ENCODE peak calls at places on chromosome 5, in four cellular contexts. K is HFFc6, H is heart right ventricle, R is GM06990. N is an unnamed sample.
A peak's percentile ranks its signal among the peaks of the same experiment; 100 is the strongest.

GRCh38 chr5:32778403-32778802 is 67.3 kb downstream of the NPR3 start:
- DNase-seq in H (no peak), R (no peak), K (no peak), N (no peak)

GRCh38 chr5:180555168-180555921 is 36.0 kb downstream of the SCGB3A1 start:
- DNase-seq in H (no peak), R (no peak), K (peak; percentile 59), N (no peak)

GRCh38 chr5:156354571-156354970 is 27.6 kb downstream of the SGCD start:
- DNase-seq in K (no peak), R (no peak), H (no peak), N (no peak)

GRCh38 chr5:54821445-54822330 is 163.7 kb downstream of the ESM1 start:
- DNase-seq in R (no peak), H (no peak), K (no peak), N (no peak)

GRCh38 chr5:105167092-105167491 is 1604.5 kb upstream of the NUDT12 start:
- DNase-seq in K (no peak), R (no peak), H (no peak), N (no peak)

GRCh38 chr5:81971086-81971693 is 633 bp upstream of the ATG10 start:
- DNase-seq in R (peak; percentile 29), H (no peak), K (peak; percentile 1), N (no peak)

GRCh38 chr5:13809921-13810320 is 134.6 kb downstream of the DNAH5 start:
- DNase-seq in R (no peak), H (no peak), K (no peak), N (no peak)

GRCh38 chr5:118405650-118406061 is 582.7 kb downstream of the DTWD2 start:
- DNase-seq in K (no peak), R (no peak), H (peak; percentile 6), N (no peak)

GRCh38 chr5:113112435-113112834 is 135.8 kb downstream of the DCP2 start:
- DNase-seq in H (no peak), K (peak; percentile 15), R (no peak), N (no peak)

GRCh38 chr5:111252799-111253564 is 28.8 kb downstream of the CAMK4 start:
- DNase-seq in H (no peak), K (no peak), R (peak; percentile 80), N (no peak)

GRCh38 chr5:76345582-76345981 is 57.5 kb upstream of the IQGAP2 start:
- DNase-seq in K (no peak), H (no peak), R (no peak), N (no peak)

GRCh38 chr5:133114933-133115310 is 63.1 kb downstream of the HSPA4 start:
- DNase-seq in R (no peak), H (no peak), K (no peak), N (no peak)

GRCh38 chr5:111227805-111228204 is 3.6 kb downstream of the CAMK4 start:
- DNase-seq in R (no peak), K (no peak), H (no peak), N (no peak)

GRCh38 chr5:73960023-73960422 is 334.0 kb downstream of the ARHGEF28 start:
- DNase-seq in R (peak; percentile 28), K (no peak), H (no peak), N (no peak)

GRCh38 chr5:54944364-54944763 is 41.0 kb downstream of the ESM1 start:
- DNase-seq in K (peak; percentile 32), R (no peak), H (peak; percentile 16), N (no peak)

GRCh38 chr5:81802020-81802419 is 51.1 kb upstream of the SSBP2 start:
- DNase-seq in K (no peak), R (no peak), H (no peak), N (no peak)

GRCh38 chr5:127988149-127988755 is 95.3 kb upstream of the SLC12A2 start:
- DNase-seq in R (no peak), H (no peak), K (peak; percentile 90), N (no peak)

GRCh38 chr5:6780802-6781391 is 67.7 kb downstream of the TENT4A start:
- DNase-seq in H (no peak), R (no peak), K (no peak), N (no peak)

GRCh38 chr5:1524481-1524798 is 680 bp upstream of the LPCAT1 start:
- DNase-seq in H (no peak), R (no peak), K (no peak), N (no peak)

GRCh38 chr5:101590384-101590783 is 687.3 kb upstream of the ST8SIA4 start:
- DNase-seq in K (no peak), R (no peak), H (no peak), N (no peak)

GRCh38 chr5:172004824-172005237 is 1.6 kb downstream of the FBXW11 start:
- DNase-seq in H (no peak), K (peak; percentile 34), R (peak; percentile 36), N (no peak)

GRCh38 chr5:10654566-10654965 is 90.7 kb downstream of the ANKRD33B start:
- DNase-seq in H (no peak), K (no peak), R (no peak), N (no peak)

GRCh38 chr5:82754759-82755158 is 322.4 kb downstream of the TMEM167A start:
- DNase-seq in H (no peak), K (no peak), R (peak; percentile 8), N (no peak)

GRCh38 chr5:36156619-36157018 is 4.7 kb downstream of the SKP2 start:
- DNase-seq in K (peak; percentile 79), R (no peak), H (no peak), N (no peak)

GRCh38 chr5:133993152-133993548 is 11.6 kb downstream of the VDAC1 start:
- DNase-seq in R (no peak), H (no peak), K (peak; percentile 56), N (no peak)

GRCh38 chr5:66757834-66758396 is 161.7 kb downstream of the MAST4 start:
- DNase-seq in K (no peak), H (no peak), R (no peak), N (no peak)

DNA sequence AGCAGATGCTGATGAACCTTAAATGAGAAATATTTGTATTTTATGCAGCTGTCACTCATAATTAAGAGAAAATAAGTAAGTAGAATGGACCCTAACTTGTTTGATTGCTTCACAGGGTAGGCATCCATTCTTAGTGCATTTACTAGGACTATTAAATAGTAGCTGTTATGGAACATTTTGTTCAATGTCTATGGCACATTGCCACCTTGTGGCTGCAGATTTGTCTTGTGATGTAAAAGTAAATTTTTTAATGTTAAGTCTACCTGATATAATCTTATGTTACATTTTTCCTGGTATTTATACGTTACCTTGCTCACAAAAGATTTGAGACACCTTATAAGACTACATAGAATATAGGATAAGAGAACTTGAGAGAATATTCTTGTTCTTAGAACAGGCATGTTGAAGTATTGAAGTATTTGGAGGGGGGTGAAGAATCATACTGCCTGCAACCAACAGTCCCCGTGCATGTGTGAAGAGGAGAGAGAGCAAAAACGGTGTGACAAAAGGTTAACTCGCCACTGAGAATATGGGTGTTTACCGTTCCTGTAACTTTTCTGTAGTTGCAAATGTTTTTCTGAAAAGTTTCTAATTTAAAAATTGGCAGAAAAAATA is 161.1 kb downstream of the MAST4 start:
- DNase-seq in R (no peak), K (peak; percentile 37), H (peak; percentile 54), N (no peak)
- TF ChIP-seq CTCF in R (peak; percentile 40), K (peak; percentile 74), H (peak; percentile 70), N (peak; percentile 40)

DNA sequence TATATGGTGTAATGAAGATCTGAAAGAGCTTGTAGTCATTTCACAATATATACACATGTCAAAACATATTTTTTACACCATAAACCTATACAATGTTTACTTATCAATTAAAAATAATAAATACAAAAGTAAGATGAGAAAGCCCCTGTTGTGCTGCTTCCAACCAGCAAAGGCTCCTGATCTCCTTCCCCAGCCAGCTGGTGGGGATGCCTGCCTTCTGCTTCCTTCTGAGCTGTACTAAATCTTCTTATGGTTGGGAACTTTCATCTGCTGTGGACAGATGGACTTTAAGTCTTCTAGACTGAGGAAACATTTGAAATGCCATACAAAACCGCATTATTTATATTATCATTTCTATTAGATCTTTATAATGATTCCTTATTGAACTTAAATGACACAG is 745.3 kb upstream of the CHD1 start:
- DNase-seq in R (no peak), K (no peak), H (no peak), N (no peak)
- TF ChIP-seq CTCF in R (no peak), K (no peak), H (no peak), N (no peak)

GRCh38 chr5:126536874-126537273 is 58.1 kb downstream of the ALDH7A1 start:
- DNase-seq in H (no peak), K (no peak), R (no peak), N (no peak)
- TF ChIP-seq CTCF in H (no peak), K (peak; percentile 64), R (no peak), N (no peak)

GRCh38 chr5:84379749-84380148 is 4.9 kb downstream of the EDIL3 start:
- DNase-seq in R (no peak), H (no peak), K (no peak), N (no peak)
- TF ChIP-seq CTCF in R (no peak), H (no peak), K (no peak), N (peak; percentile 23)

N was measured in D721Med.